ENCODE peak calls at places on chromosomes 12 and 14, in four cellular contexts. O is IMR-90, C is K562, I is H1. E is an unnamed sample.

GRCh38 chr14:30957813-30958370 is 67.6 kb upstream of the AP4S1 start:
- DNase-seq in I (no peak), C (no peak), O (no peak), E (peak; percentile 21)

GRCh38 chr12:1644523-1645438 is 15.8 kb downstream of the WNT5B start:
- DNase-seq in C (no peak), I (no peak), O (peak; percentile 91), E (no peak)

GRCh38 chr12:65695077-65695865 is 129.0 kb upstream of the HMGA2 start:
- DNase-seq in C (no peak), I (no peak), O (peak; percentile 99), E (no peak)

GRCh38 chr12:68971404-68971803 is 38.4 kb upstream of the CPM start:
- DNase-seq in O (peak; percentile 82), I (no peak), C (no peak), E (no peak)

GRCh38 chr14:100406505-100407131 is 83.5 kb downstream of the SLC25A47 start:
- DNase-seq in C (peak; percentile 45), O (peak; percentile 32), I (no peak), E (no peak)

GRCh38 chr12:112812598-112813406 is 21.3 kb downstream of the RPH3A start:
- DNase-seq in I (no peak), O (no peak), C (no peak), E (no peak)

GRCh38 chr14:73239463-73240241 is 2.3 kb downstream of the PAPLN start:
- DNase-seq in C (no peak), O (peak; percentile 49), I (peak; percentile 75), E (no peak)

GRCh38 chr14:67725171-67725570 is 23.5 kb downstream of the RDH12 start:
- DNase-seq in I (no peak), C (no peak), O (no peak), E (no peak)

GRCh38 chr12:66301944-66302826 is at the start of gene HELB:
- DNase-seq in I (peak; percentile 96), O (peak; percentile 95), C (peak; percentile 97), E (peak; percentile 88)

GRCh38 chr12:46692606-46693005 is 133.2 kb downstream of the SLC38A4 start:
- DNase-seq in I (no peak), O (no peak), C (no peak), E (no peak)

GRCh38 chr12:59494617-59495016 is 101.2 kb upstream of the SLC16A7 start:
- DNase-seq in O (no peak), I (no peak), C (no peak), E (no peak)

GRCh38 chr14:89534896-89535615 is 118.0 kb upstream of the FOXN3 start:
- DNase-seq in C (no peak), I (no peak), O (peak; percentile 72), E (no peak)

GRCh38 chr12:118651487-118651886 is 275.1 kb downstream of the SUDS3 start:
- DNase-seq in C (no peak), O (no peak), I (no peak), E (no peak)

GRCh38 chr14:85527458-85527857 is 2.5 kb upstream of the FLRT2 start:
- DNase-seq in O (no peak), C (no peak), I (no peak), E (no peak)

GRCh38 chr12:122834229-122834920 is 882 bp upstream of the HIP1R start:
- DNase-seq in I (no peak), O (peak; percentile 44), C (no peak), E (no peak)

GRCh38 chr12:122125452-122126341 is 47.1 kb downstream of the MLXIP start:
- DNase-seq in I (no peak), C (no peak), O (no peak), E (no peak)

GRCh38 chr12:69466867-69467266 is 3.3 kb upstream of the FRS2 start:
- DNase-seq in C (no peak), I (no peak), O (no peak), E (no peak)

GRCh38 chr14:100022772-100023451 is 42.3 kb upstream of the EVL start:
- DNase-seq in C (no peak), I (no peak), O (peak; percentile 59), E (no peak)

GRCh38 chr14:22822017-22822618 is 6.9 kb upstream of the SLC7A7 start:
- DNase-seq in C (no peak), I (peak; percentile 79), O (no peak), E (no peak)

GRCh38 chr14:82313889-82314288 is 780.2 kb upstream of the SEL1L start:
- DNase-seq in I (no peak), C (no peak), O (no peak), E (no peak)

GRCh38 chr12:5114436-5114835 is 70.8 kb downstream of the KCNA5 start:
- DNase-seq in I (no peak), O (peak; percentile 61), C (no peak), E (no peak)

GRCh38 chr12:103840399-103840880 is 594 bp downstream of the NT5DC3 start:
- DNase-seq in I (no peak), O (peak; percentile 25), C (peak; percentile 40), E (no peak)

GRCh38 chr12:49126852-49127763 is 4.1 kb downstream of the TUBA1B start:
- DNase-seq in O (no peak), C (no peak), I (no peak), E (no peak)
- TF ChIP-seq CHD1 in O (no peak), C (no peak), I (no peak), E (no peak)

GRCh38 chr12:31444801-31445200 is 118.9 kb upstream of the SINHCAF start:
- DNase-seq in C (no peak), O (no peak), I (peak; percentile 10), E (no peak)

GRCh38 chr12:31440134-31440533 is 114.2 kb upstream of the SINHCAF start:
- DNase-seq in O (no peak), C (no peak), I (no peak), E (no peak)

DNA sequence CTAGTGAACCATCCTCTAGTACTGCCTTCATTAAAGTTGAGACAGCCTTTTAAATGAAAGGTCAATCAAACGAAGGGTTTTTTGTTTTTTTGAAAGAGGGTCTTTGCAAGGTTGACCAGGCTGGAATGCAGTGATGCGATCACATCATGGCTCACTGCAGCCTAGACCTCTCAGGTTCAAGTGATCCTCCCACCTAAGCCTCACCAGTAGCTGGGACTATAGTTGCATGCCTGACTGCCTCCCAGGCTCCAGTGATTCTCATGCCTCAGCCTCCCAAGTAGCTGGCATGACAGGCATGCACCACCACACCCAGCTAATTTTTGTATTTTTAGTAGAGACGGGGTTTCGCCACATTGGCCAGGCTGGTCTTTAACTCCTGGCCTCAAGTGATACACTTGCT is 114.6 kb upstream of the SINHCAF start:
- DNase-seq in C (no peak), O (no peak), I (peak; percentile 20), E (no peak)
- TF ChIP-seq CHD1 in C (no peak), O (no peak), I (no peak), E (no peak)

GRCh38 chr14:95840094-95840493 is 36.5 kb upstream of the TUNAR start:
- DNase-seq in C (no peak), I (peak; percentile 26), O (no peak), E (no peak)

GRCh38 chr14:95841680-95842079 is 35.0 kb upstream of the TUNAR start:
- DNase-seq in I (peak; percentile 26), C (no peak), O (no peak), E (no peak)

GRCh38 chr14:95835331-95835730 is 41.3 kb upstream of the TUNAR start:
- DNase-seq in I (peak; percentile 26), C (no peak), O (peak; percentile 3), E (no peak)

GRCh38 chr14:95834491-95834890 is 42.1 kb upstream of the TUNAR start:
- DNase-seq in C (no peak), O (no peak), I (no peak), E (no peak)

DNA sequence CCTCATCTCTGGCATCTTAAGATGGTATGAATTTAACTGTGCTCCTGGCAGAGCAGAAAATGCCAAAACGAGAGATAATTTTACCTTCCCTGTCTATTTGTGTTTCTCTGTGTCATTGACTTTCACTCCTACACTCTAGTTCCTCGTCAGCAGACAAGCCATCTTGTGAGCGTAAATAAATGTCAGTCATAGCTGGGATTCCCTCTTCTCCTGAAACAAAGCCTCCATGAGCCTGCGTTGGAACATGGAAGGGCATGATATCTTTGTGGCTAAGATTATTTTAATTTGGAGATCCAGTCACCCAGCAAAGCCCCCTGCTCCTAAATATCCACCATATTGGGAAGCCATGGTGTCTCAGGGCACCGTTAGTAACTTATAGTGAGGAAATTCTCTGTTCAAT is 37.8 kb upstream of the TUNAR start:
- DNase-seq in O (no peak), C (no peak), I (no peak), E (no peak)
- TF ChIP-seq CHD1 in O (no peak), C (no peak), I (no peak), E (no peak)

DNA sequence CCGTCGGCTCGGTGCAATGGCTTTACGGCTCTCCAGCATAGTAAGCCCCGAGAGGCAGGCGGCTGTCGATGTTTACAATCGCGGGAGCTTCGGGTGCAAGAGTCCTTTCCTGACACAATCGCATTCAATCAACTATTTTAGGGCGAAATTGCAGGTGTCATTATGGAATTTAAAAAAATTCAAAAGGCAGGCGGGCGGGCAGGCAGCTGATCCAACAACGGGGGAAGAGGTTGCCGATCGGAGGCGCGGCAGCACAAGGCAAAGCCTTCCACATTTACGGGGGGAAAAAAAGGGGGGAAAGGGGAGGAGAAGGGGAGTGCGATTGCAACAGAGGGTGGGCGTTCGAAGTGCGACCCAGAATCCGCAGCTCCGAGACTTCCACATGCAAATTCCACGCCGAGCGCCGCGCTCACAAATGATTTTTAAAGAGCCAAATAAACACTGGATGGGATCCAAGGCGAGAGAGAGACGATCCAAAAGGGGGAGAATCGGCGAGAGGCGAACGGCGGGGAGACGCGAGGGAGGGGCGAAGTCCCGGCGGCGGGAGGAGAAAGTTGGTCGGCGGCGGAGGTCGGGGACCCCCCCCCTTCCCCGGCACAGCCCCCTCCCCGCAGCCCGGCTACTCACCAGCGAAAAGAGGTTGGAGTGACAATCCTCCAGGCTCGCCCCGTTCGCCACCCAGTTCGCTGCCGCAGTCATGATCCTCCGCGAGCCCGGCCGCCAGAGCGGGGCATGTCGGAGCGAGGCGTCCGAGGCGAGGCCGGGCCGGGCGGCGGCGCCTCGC is 868 bp downstream of the MED13L start:
- DNase-seq in O (peak; percentile 59), C (peak; percentile 48), I (peak; percentile 66), E (no peak)
- TF ChIP-seq CHD1 in O (no peak), C (peak; percentile 76), I (no peak), E (no peak)

DNA sequence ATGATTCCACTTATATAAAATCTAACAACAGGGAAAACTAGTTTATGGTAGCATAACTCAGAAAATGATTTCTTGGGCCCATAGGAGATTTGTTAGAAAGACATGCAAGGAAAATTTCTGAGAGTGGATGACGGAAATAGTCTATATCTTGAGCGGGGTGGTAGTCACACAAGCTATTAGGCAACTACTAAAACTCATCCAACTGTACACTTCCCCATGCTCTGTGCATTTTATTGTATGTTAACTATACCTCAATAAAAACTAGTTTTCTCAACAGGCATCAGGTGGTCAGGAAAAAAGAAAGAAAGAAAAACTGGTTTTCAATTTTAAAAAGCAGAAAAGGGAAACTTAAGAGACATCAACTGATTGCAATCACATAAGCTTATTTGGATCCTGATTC is 9.9 kb downstream of the SLC5A8 start:
- DNase-seq in O (no peak), C (no peak), I (no peak), E (no peak)
- TF ChIP-seq CHD1 in O (no peak), C (no peak), I (no peak), E (no peak)

GRCh38 chr12:89775336-89776005 is 66.8 kb upstream of the ATP2B1 start:
- DNase-seq in I (no peak), C (no peak), O (peak; percentile 71), E (no peak)
- TF ChIP-seq CHD1 in I (no peak), C (no peak), O (no peak), E (no peak)